ENCODE peak calls at places on chromosome 7, in four cellular contexts. One of them, this sample, is unnamed.

GRCh38 chr7:156554488-156554887 is 86.1 kb upstream of the RNF32 start:
- DNase-seq in Karpas-422: no peak
- DNase-seq in left ventricle myocardium inferior: no peak
- DNase-seq in ascending aorta: no peak
- DNase-seq in this sample: no peak

GRCh38 chr7:2041496-2042367 is 191.0 kb downstream of the MAD1L1 start:
- DNase-seq in ascending aorta: peak
- DNase-seq in left ventricle myocardium inferior: no peak
- DNase-seq in Karpas-422: peak
- DNase-seq in this sample: peak

GRCh38 chr7:156691764-156692163 is 51.2 kb downstream of the RNF32 start:
- DNase-seq in ascending aorta: no peak
- DNase-seq in Karpas-422: no peak
- DNase-seq in left ventricle myocardium inferior: no peak
- DNase-seq in this sample: no peak

GRCh38 chr7:82701941-82702340 is 258.4 kb upstream of the CACNA2D1 start:
- DNase-seq in ascending aorta: no peak
- DNase-seq in left ventricle myocardium inferior: no peak
- DNase-seq in Karpas-422: no peak
- DNase-seq in this sample: no peak

GRCh38 chr7:16660702-16661464 is 14.9 kb downstream of the BZW2 start:
- DNase-seq in Karpas-422: no peak
- DNase-seq in left ventricle myocardium inferior: no peak
- DNase-seq in ascending aorta: no peak
- DNase-seq in this sample: no peak

GRCh38 chr7:149713731-149714068 is 59.7 kb downstream of the ZNF467 start:
- DNase-seq in ascending aorta: peak
- DNase-seq in left ventricle myocardium inferior: no peak
- DNase-seq in Karpas-422: no peak
- DNase-seq in this sample: no peak

GRCh38 chr7:139232377-139232717 is 1.3 kb downstream of the UBN2 start:
- DNase-seq in Karpas-422: peak
- DNase-seq in left ventricle myocardium inferior: no peak
- DNase-seq in ascending aorta: no peak
- DNase-seq in this sample: no peak

GRCh38 chr7:74115326-74115725 is 31.7 kb downstream of the LIMK1 start:
- DNase-seq in left ventricle myocardium inferior: no peak
- DNase-seq in Karpas-422: no peak
- DNase-seq in ascending aorta: no peak
- DNase-seq in this sample: no peak

GRCh38 chr7:29955799-29956476 is 33.7 kb downstream of the SCRN1 start:
- DNase-seq in Karpas-422: peak
- DNase-seq in ascending aorta: no peak
- DNase-seq in left ventricle myocardium inferior: no peak
- DNase-seq in this sample: no peak

GRCh38 chr7:7554647-7555575 is 11.8 kb upstream of the MIOS start:
- DNase-seq in ascending aorta: no peak
- DNase-seq in left ventricle myocardium inferior: no peak
- DNase-seq in Karpas-422: no peak
- DNase-seq in this sample: no peak

GRCh38 chr7:152137476-152138025 is 112.1 kb downstream of the GALNT11 start:
- DNase-seq in ascending aorta: no peak
- DNase-seq in left ventricle myocardium inferior: no peak
- DNase-seq in Karpas-422: no peak
- DNase-seq in this sample: peak
- H3K4me3 ChIP-seq in ascending aorta: no peak
- H3K4me3 ChIP-seq in left ventricle myocardium inferior: no peak
- H3K4me3 ChIP-seq in Karpas-422: no peak
- H3K4me3 ChIP-seq in this sample: no peak

GRCh38 chr7:12402365-12402725 is 1.3 kb downstream of the VWDE start:
- DNase-seq in ascending aorta: no peak
- DNase-seq in Karpas-422: no peak
- DNase-seq in left ventricle myocardium inferior: no peak
- DNase-seq in this sample: no peak

GRCh38 chr7:12401538-12402364 is 1.9 kb downstream of the VWDE start:
- DNase-seq in Karpas-422: no peak
- DNase-seq in left ventricle myocardium inferior: no peak
- DNase-seq in ascending aorta: no peak
- DNase-seq in this sample: no peak

GRCh38 chr7:12398186-12398585 is 5.5 kb downstream of the VWDE start:
- DNase-seq in ascending aorta: no peak
- DNase-seq in left ventricle myocardium inferior: no peak
- DNase-seq in Karpas-422: no peak
- DNase-seq in this sample: no peak

GRCh38 chr7:12409097-12409711 is 5.5 kb upstream of the VWDE start:
- DNase-seq in Karpas-422: no peak
- DNase-seq in left ventricle myocardium inferior: no peak
- DNase-seq in ascending aorta: no peak
- DNase-seq in this sample: no peak

GRCh38 chr7:12403287-12404181 is at the start of gene VWDE:
- DNase-seq in left ventricle myocardium inferior: no peak
- DNase-seq in Karpas-422: no peak
- DNase-seq in ascending aorta: no peak
- DNase-seq in this sample: peak
- H3K4me3 ChIP-seq in left ventricle myocardium inferior: peak
- H3K4me3 ChIP-seq in Karpas-422: no peak
- H3K4me3 ChIP-seq in ascending aorta: peak
- H3K4me3 ChIP-seq in this sample: peak

GRCh38 chr7:76234282-76234584 is 32.5 kb downstream of the SRRM3 start:
- DNase-seq in ascending aorta: no peak
- DNase-seq in left ventricle myocardium inferior: no peak
- DNase-seq in Karpas-422: no peak
- DNase-seq in this sample: no peak

GRCh38 chr7:76236226-76236625 is 34.5 kb downstream of the SRRM3 start:
- DNase-seq in left ventricle myocardium inferior: no peak
- DNase-seq in Karpas-422: no peak
- DNase-seq in ascending aorta: no peak
- DNase-seq in this sample: no peak

GRCh38 chr7:76232698-76233097 is 31.0 kb downstream of the SRRM3 start:
- DNase-seq in left ventricle myocardium inferior: no peak
- DNase-seq in Karpas-422: peak
- DNase-seq in ascending aorta: no peak
- DNase-seq in this sample: no peak

GRCh38 chr7:76233538-76234281 is 32.0 kb downstream of the SRRM3 start:
- DNase-seq in left ventricle myocardium inferior: no peak
- DNase-seq in ascending aorta: no peak
- DNase-seq in Karpas-422: peak
- DNase-seq in this sample: no peak

GRCh38 chr7:76234931-76235441 is 33.3 kb downstream of the SRRM3 start:
- DNase-seq in ascending aorta: no peak
- DNase-seq in Karpas-422: peak
- DNase-seq in left ventricle myocardium inferior: peak
- DNase-seq in this sample: peak
- H3K4me3 ChIP-seq in ascending aorta: no peak
- H3K4me3 ChIP-seq in Karpas-422: no peak
- H3K4me3 ChIP-seq in left ventricle myocardium inferior: peak
- H3K4me3 ChIP-seq in this sample: no peak

GRCh38 chr7:143360788-143361551 is 1.5 kb downstream of the FAM131B start:
- DNase-seq in left ventricle myocardium inferior: no peak
- DNase-seq in ascending aorta: no peak
- DNase-seq in Karpas-422: no peak
- DNase-seq in this sample: no peak
- H3K4me3 ChIP-seq in left ventricle myocardium inferior: peak
- H3K4me3 ChIP-seq in ascending aorta: no peak
- H3K4me3 ChIP-seq in Karpas-422: no peak
- H3K4me3 ChIP-seq in this sample: no peak

This sample was measured in adrenal gland.